ENCODE peak calls at places on chromosome 13, in seven cellular contexts. Z is mesenchymal stem cell, R is IMR-90, E is mesendoderm, F is neuronal stem cell, N is H1, I is trophoblast cell. A is an unnamed sample.

GRCh38 chr13:91805605-91806004 is 407.2 kb downstream of the GPC5 start:
- DNase-seq in Z (peak), R (no peak), E (no peak), F (no peak), N (no peak), I (no peak), A (no peak)

GRCh38 chr13:111952814-111953213 is 114.1 kb upstream of the SOX1 start:
- DNase-seq in Z (no peak), R (no peak), E (no peak), F (no peak), N (no peak), I (no peak), A (peak)

GRCh38 chr13:94160875-94161274 is 318.6 kb downstream of the DCT start:
- DNase-seq in Z (no peak), R (no peak), E (no peak), F (no peak), N (no peak), I (no peak), A (no peak)

GRCh38 chr13:102680842-102681725 is 13.8 kb downstream of the METTL21C start:
- DNase-seq in Z (no peak), R (peak), E (no peak), F (no peak), N (no peak), I (no peak), A (no peak)

GRCh38 chr13:23979361-23980159 is 82.3 kb upstream of the C1QTNF9B start:
- DNase-seq in Z (peak), R (peak), E (peak), F (peak), N (no peak), I (peak), A (peak)

GRCh38 chr13:48504606-48505369 is 28.1 kb downstream of the RCBTB2 start:
- DNase-seq in Z (no peak), R (no peak), E (peak), F (no peak), N (no peak), I (no peak), A (peak)

GRCh38 chr13:31053098-31053497 is 108.6 kb downstream of the HSPH1 start:
- DNase-seq in Z (peak), R (peak), E (no peak), F (no peak), N (no peak), I (no peak), A (no peak)

GRCh38 chr13:77265336-77265735 is 61.6 kb downstream of the MYCBP2 start:
- DNase-seq in Z (no peak), R (no peak), E (no peak), F (no peak), N (no peak), I (no peak), A (no peak)

GRCh38 chr13:113862191-113862765 is 1.6 kb downstream of the GAS6 start:
- DNase-seq in Z (peak), R (peak), E (no peak), F (no peak), N (no peak), I (peak), A (peak)

GRCh38 chr13:46630419-46631183 is 77.6 kb downstream of the LRCH1 start:
- DNase-seq in Z (peak), R (no peak), E (no peak), F (no peak), N (no peak), I (no peak), A (no peak)

GRCh38 chr13:69595181-69595580 is 512.4 kb upstream of the ATXN8OS start:
- DNase-seq in Z (no peak), R (no peak), E (no peak), F (no peak), N (no peak), I (no peak), A (no peak)

GRCh38 chr13:33394294-33394932 is 108.9 kb upstream of the STARD13 start:
- DNase-seq in Z (no peak), R (no peak), E (peak), F (no peak), N (no peak), I (no peak), A (no peak)

GRCh38 chr13:73335938-73336337 is 277.1 kb downstream of the KLF5 start:
- DNase-seq in Z (peak), R (no peak), E (no peak), F (no peak), N (no peak), I (peak), A (no peak)

GRCh38 chr13:106176103-106176502 is 359.4 kb downstream of the EFNB2 start:
- DNase-seq in Z (peak), R (peak), E (peak), F (no peak), N (no peak), I (no peak), A (no peak)

GRCh38 chr13:41017153-41017552 is 2.0 kb downstream of the ELF1 start:
- DNase-seq in Z (peak), R (no peak), E (no peak), F (no peak), N (no peak), I (no peak), A (no peak)

GRCh38 chr13:70171151-70171550 is 62.9 kb upstream of the KLHL1 start:
- DNase-seq in Z (peak), R (no peak), E (no peak), F (no peak), N (no peak), I (no peak), A (no peak)

GRCh38 chr13:78040431-78040830 is 121.8 kb upstream of the EDNRB start:
- DNase-seq in Z (no peak), R (no peak), E (no peak), F (no peak), N (no peak), I (no peak), A (no peak)

GRCh38 chr13:59261928-59262488 is 901.7 kb downstream of the DIAPH3 start:
- DNase-seq in Z (no peak), R (peak), E (peak), F (no peak), N (no peak), I (no peak), A (peak)

GRCh38 chr13:113668491-113668971 is 1.5 kb downstream of the GRK1 start:
- DNase-seq in Z (no peak), R (no peak), E (no peak), F (no peak), N (no peak), I (no peak), A (no peak)

GRCh38 chr13:80217614-80218456 is 123.1 kb downstream of the SPRY2 start:
- DNase-seq in Z (no peak), R (peak), E (peak), F (peak), N (peak), I (peak), A (peak)

GRCh38 chr13:100497394-100497793 is 91.2 kb downstream of the GGACT start:
- DNase-seq in Z (peak), R (peak), E (peak), F (no peak), N (no peak), I (no peak), A (no peak)
- H4K8ac ChIP-seq in Z (no peak), R (no peak), E (no peak), F (no peak), N (no peak), I (no peak), A (no peak)

DNA sequence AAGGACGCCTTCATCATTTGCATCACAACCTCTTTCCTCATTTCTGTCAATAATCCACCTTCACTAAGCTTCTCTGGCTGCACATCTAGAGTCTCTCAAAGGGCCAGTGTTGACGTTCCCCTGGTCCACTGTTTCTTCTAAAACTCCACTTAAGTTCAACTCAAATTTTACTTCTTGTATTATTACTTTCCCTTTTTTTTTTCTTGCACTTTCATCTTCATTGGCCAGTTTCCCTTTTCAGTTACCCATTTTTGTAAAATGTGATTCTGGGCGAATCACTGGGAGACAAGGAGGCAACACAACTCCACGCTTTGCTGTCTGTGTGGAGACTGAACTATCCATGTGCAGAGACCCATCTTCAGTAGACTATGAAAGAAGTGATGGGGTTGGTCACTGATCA is 128.6 kb upstream of the RNF113B start:
- DNase-seq in Z (no peak), R (no peak), E (no peak), F (no peak), N (no peak), I (no peak), A (no peak)
- H3K4ac ChIP-seq in Z (peak), R (peak), E (no peak), F (no peak), N (no peak), I (no peak), A (no peak)

GRCh38 chr13:26965058-26965380 is 204.4 kb upstream of the GPR12 start:
- DNase-seq in Z (no peak), R (no peak), E (no peak), F (no peak), N (no peak), I (no peak), A (no peak)
- H3K18ac ChIP-seq in Z (peak), R (no peak), E (no peak), F (peak), N (no peak), I (no peak), A (no peak)

GRCh38 chr13:28110414-28110813 is 10.0 kb upstream of the FLT3 start:
- DNase-seq in Z (no peak), R (no peak), E (no peak), F (no peak), N (no peak), I (no peak), A (no peak)
- H4K8ac ChIP-seq in Z (no peak), R (no peak), E (no peak), F (no peak), N (no peak), I (no peak), A (no peak)

GRCh38 chr13:20191902-20192469 is 752 bp downstream of the GJB2 start:
- DNase-seq in Z (peak), R (no peak), E (peak), F (no peak), N (no peak), I (peak), A (peak)

GRCh38 chr13:20193142-20193923 is 595 bp upstream of the GJB2 start:
- DNase-seq in Z (no peak), R (no peak), E (no peak), F (no peak), N (no peak), I (no peak), A (no peak)

GRCh38 chr13:20193924-20194631 is 1.3 kb upstream of the GJB2 start:
- DNase-seq in Z (no peak), R (no peak), E (no peak), F (no peak), N (no peak), I (no peak), A (no peak)

GRCh38 chr13:20191311-20191901 is 1.3 kb downstream of the GJB2 start:
- DNase-seq in Z (no peak), R (no peak), E (no peak), F (no peak), N (no peak), I (peak), A (no peak)

DNA sequence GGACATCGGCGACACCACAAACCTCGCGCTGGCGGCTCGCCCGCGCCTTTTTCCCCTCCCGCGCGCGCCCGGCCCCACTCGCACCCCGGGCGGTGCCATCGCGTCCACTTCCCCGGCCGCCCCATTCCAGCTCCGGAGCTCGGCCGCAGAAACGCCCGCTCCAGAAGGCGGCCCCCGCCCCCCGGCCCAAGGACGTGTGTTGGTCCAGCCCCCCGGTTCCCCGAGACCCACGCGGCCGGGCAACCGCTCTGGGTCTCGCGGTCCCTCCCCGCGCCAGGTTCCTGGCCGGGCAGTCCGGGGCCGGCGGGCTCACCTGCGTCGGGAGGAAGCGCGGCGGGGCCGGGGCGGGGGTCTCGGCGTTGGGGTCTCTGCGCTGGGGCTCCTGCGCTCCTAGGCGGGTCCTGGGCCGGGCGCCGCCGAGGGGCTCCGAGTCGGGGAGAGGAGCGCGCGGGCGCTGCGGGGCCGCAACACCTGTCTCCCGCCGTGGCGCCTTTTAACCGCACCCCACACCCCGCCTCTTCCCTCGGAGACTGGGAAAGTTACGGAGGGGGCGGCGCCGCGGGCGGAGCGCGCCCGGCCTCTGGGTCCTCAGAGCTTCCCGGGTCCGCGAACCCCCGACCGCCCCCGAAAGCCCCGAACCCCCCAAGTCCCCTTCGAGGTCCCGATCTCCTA is at the start of gene GJB2:
- DNase-seq in Z (no peak), R (no peak), E (no peak), F (no peak), N (no peak), I (no peak), A (no peak)
- H3K4ac ChIP-seq in Z (no peak), R (no peak), E (no peak), F (no peak), N (no peak), I (no peak), A (no peak)